ENCODE peak calls at places on chromosome 21, in ten cellular contexts. U, I, S, X, K, Q, Y, A, E and L are unnamed samples.

GRCh38 chr21:32878654-32879053 is 107.1 kb upstream of the PAXBP1 start:
- DNase-seq in E (no peak), Y (no peak), U (no peak), X (no peak), Q (no peak), I (no peak), K (no peak), S (no peak), A (peak; percentile 4), L (no peak)

GRCh38 chr21:34061983-34062382 is 11.4 kb upstream of the MRPS6 start:
- DNase-seq in I (no peak), Q (no peak), K (no peak), X (no peak), E (no peak), S (no peak), A (peak; percentile 22), Y (no peak), U (no peak), L (peak; percentile 59)

GRCh38 chr21:19986396-19986795 is 1011.8 kb upstream of the NCAM2 start:
- DNase-seq in X (no peak), K (no peak), Y (no peak), E (no peak), A (no peak), U (no peak), Q (no peak), I (no peak), S (no peak), L (no peak)

GRCh38 chr21:37562920-37563640 is 196.5 kb downstream of the DYRK1A start:
- DNase-seq in K (no peak), S (no peak), X (no peak), E (peak; percentile 14), U (no peak), A (peak; percentile 47), I (no peak), Q (peak; percentile 51), Y (no peak), L (no peak)

GRCh38 chr21:46295996-46296752 is 10.0 kb downstream of the YBEY start:
- DNase-seq in U (peak; percentile 11), A (peak; percentile 72), K (no peak), Y (no peak), I (peak; percentile 53), E (peak; percentile 24), S (no peak), X (no peak), Q (no peak), L (no peak)

GRCh38 chr21:42777757-42778344 is 101.5 kb downstream of the WDR4 start:
- DNase-seq in X (no peak), Q (no peak), K (no peak), U (no peak), Y (no peak), S (no peak), I (peak; percentile 87), A (no peak), E (no peak), L (no peak)

GRCh38 chr21:26798856-26799751 is 46.1 kb downstream of the ADAMTS1 start:
- DNase-seq in S (no peak), K (no peak), U (no peak), Q (peak; percentile 44), I (peak; percentile 27), Y (no peak), E (no peak), A (no peak), X (no peak), L (no peak)

GRCh38 chr21:31216206-31216605 is 127.9 kb downstream of the TIAM1 start:
- DNase-seq in S (no peak), Q (no peak), U (no peak), I (no peak), E (no peak), A (no peak), X (no peak), K (no peak), Y (no peak), L (no peak)

GRCh38 chr21:40926238-40926637 is 79.3 kb upstream of the DSCAM start:
- DNase-seq in A (no peak), Y (no peak), X (no peak), I (no peak), K (no peak), E (no peak), S (no peak), Q (no peak), U (no peak), L (no peak)

GRCh38 chr21:15063821-15064575 is 802 bp downstream of the NRIP1 start:
- DNase-seq in K (no peak), E (no peak), A (peak; percentile 36), Q (no peak), S (no peak), X (no peak), Y (peak; percentile 18), U (no peak), I (peak; percentile 64), L (peak; percentile 67)

GRCh38 chr21:15295875-15296274 is 231.1 kb upstream of the NRIP1 start:
- DNase-seq in I (no peak), S (no peak), Y (no peak), X (no peak), K (no peak), E (no peak), Q (no peak), A (no peak), U (no peak), L (no peak)

GRCh38 chr21:45465611-45466329 is 60.8 kb downstream of the COL18A1 start:
- DNase-seq in A (no peak), K (no peak), Q (no peak), S (no peak), U (no peak), E (no peak), X (no peak), Y (no peak), I (no peak), L (no peak)

GRCh38 chr21:27837933-27838332 is 871.0 kb upstream of the ADAMTS5 start:
- DNase-seq in A (no peak), I (no peak), Y (no peak), X (no peak), Q (no peak), U (no peak), E (no peak), S (no peak), K (no peak), L (no peak)

GRCh38 chr21:29002442-29003144 is 9.9 kb upstream of the LTN1 start:
- DNase-seq in S (peak; percentile 75), I (peak; percentile 96), Y (peak; percentile 99), K (peak; percentile 95), U (peak; percentile 93), Q (peak; percentile 98), E (peak; percentile 90), A (peak; percentile 91), X (peak; percentile 93), L (peak; percentile 98)

GRCh38 chr21:42571391-42572150 is 57.9 kb downstream of the SLC37A1 start:
- DNase-seq in A (no peak), U (no peak), Y (no peak), S (no peak), X (no peak), K (no peak), E (no peak), Q (peak; percentile 70), I (no peak), L (no peak)

GRCh38 chr21:45076245-45076661 is 1.9 kb downstream of the ADARB1 start:
- DNase-seq in E (no peak), Y (no peak), X (no peak), A (no peak), U (no peak), S (no peak), Q (no peak), K (no peak), I (no peak), L (peak; percentile 59)

GRCh38 chr21:31235671-31236450 is 108.2 kb downstream of the TIAM1 start:
- DNase-seq in S (no peak), Y (no peak), K (no peak), I (peak; percentile 86), Q (no peak), A (no peak), X (no peak), U (no peak), E (no peak), L (no peak)

GRCh38 chr21:43849532-43850299 is 15.3 kb upstream of the AGPAT3 start:
- DNase-seq in E (no peak), U (no peak), K (no peak), A (no peak), Y (no peak), S (no peak), X (no peak), I (no peak), Q (no peak), L (no peak)

GRCh38 chr21:18449586-18449985 is 46.0 kb upstream of the TMPRSS15 start:
- DNase-seq in X (no peak), K (no peak), S (no peak), Y (no peak), I (no peak), U (no peak), E (no peak), A (no peak), Q (no peak), L (no peak)

GRCh38 chr21:35046223-35046690 is 2.8 kb downstream of the RUNX1 start:
- DNase-seq in A (peak; percentile 43), U (no peak), E (no peak), Y (no peak), X (no peak), K (no peak), Q (no peak), S (no peak), I (no peak), L (no peak)

GRCh38 chr21:25280061-25280460 is 327.2 kb downstream of the MRPL39 start:
- DNase-seq in X (no peak), Y (no peak), K (no peak), Q (no peak), S (no peak), I (no peak), A (no peak), U (no peak), E (no peak), L (no peak)

GRCh38 chr21:21385404-21385803 is 387.2 kb downstream of the NCAM2 start:
- DNase-seq in U (no peak), I (no peak), X (no peak), Q (no peak), S (no peak), A (no peak), E (no peak), K (no peak), Y (no peak), L (no peak)

GRCh38 chr21:34948157-34948556 is 100.9 kb downstream of the RUNX1 start:
- DNase-seq in U (no peak), E (no peak), Q (no peak), I (no peak), X (no peak), A (no peak), S (no peak), K (no peak), Y (no peak), L (no peak)

GRCh38 chr21:45590726-45591618 is 48.7 kb upstream of the SLC19A1 start:
- DNase-seq in I (no peak), E (no peak), A (no peak), K (peak; percentile 20), S (no peak), Y (peak; percentile 69), U (peak; percentile 52), Q (no peak), X (no peak), L (peak; percentile 79)

GRCh38 chr21:45999581-46000181 is 18.1 kb downstream of the COL6A1 start:
- DNase-seq in S (no peak), Q (no peak), I (no peak), K (no peak), Y (no peak), U (no peak), X (no peak), E (no peak), A (no peak), L (no peak)

GRCh38 chr21:43950481-43950880 is 61.6 kb upstream of the TRAPPC10 start:
- DNase-seq in E (no peak), U (no peak), A (no peak), K (no peak), I (no peak), S (no peak), X (no peak), Q (no peak), Y (no peak), L (no peak)

GRCh38 chr21:38857152-38857825 is 51.6 kb downstream of the ETS2 start:
- DNase-seq in Y (peak; percentile 24), S (no peak), A (no peak), K (no peak), Q (no peak), I (no peak), E (no peak), U (no peak), X (no peak), L (peak; percentile 33)

GRCh38 chr21:45574081-45574501 is 31.9 kb upstream of the SLC19A1 start:
- DNase-seq in A (no peak), I (no peak), U (no peak), Y (no peak), S (no peak), Q (no peak), X (no peak), E (no peak), K (no peak), L (no peak)